ENCODE peak calls at places on chromosomes 1 and 21, in five cellular contexts. One of them, this sample, is unnamed.
A peak's percentile ranks its signal among the peaks of the same experiment; 100 is the strongest.

GRCh38 chr1:64480999-64481772 is 11.3 kb downstream of the CACHD1 start:
- DNase-seq in tibial artery: no peak
- DNase-seq in NB4: no peak
- DNase-seq in PC-3: no peak
- DNase-seq in fibroblast of villous mesenchyme: no peak
- DNase-seq in this sample: no peak

GRCh38 chr1:44531785-44532566 is 126.9 kb downstream of the RNF220 start:
- DNase-seq in fibroblast of villous mesenchyme: peak; percentile 43
- DNase-seq in PC-3: peak; percentile 93
- DNase-seq in tibial artery: no peak
- DNase-seq in NB4: peak; percentile 66
- DNase-seq in this sample: no peak

GRCh38 chr1:145956361-145956760 is 1.5 kb downstream of the LIX1L start:
- DNase-seq in NB4: no peak
- DNase-seq in tibial artery: no peak
- DNase-seq in PC-3: no peak
- DNase-seq in fibroblast of villous mesenchyme: no peak
- DNase-seq in this sample: no peak

GRCh38 chr1:198932351-198932991 is 293.6 kb downstream of the PTPRC start:
- DNase-seq in PC-3: peak; percentile 78
- DNase-seq in tibial artery: no peak
- DNase-seq in fibroblast of villous mesenchyme: peak; percentile 26
- DNase-seq in NB4: peak; percentile 64
- DNase-seq in this sample: no peak

GRCh38 chr1:178093150-178093957 is 550 bp upstream of the RASAL2 start:
- DNase-seq in tibial artery: peak; percentile 89
- DNase-seq in PC-3: peak; percentile 92
- DNase-seq in fibroblast of villous mesenchyme: peak; percentile 97
- DNase-seq in NB4: peak; percentile 96
- DNase-seq in this sample: peak; percentile 83

GRCh38 chr1:183228650-183229220 is 42.7 kb downstream of the LAMC2 start:
- DNase-seq in tibial artery: no peak
- DNase-seq in fibroblast of villous mesenchyme: no peak
- DNase-seq in PC-3: peak; percentile 45
- DNase-seq in NB4: no peak
- DNase-seq in this sample: no peak

GRCh38 chr1:212482352-212483153 is 49.8 kb downstream of the NENF start:
- DNase-seq in PC-3: peak; percentile 95
- DNase-seq in NB4: no peak
- DNase-seq in tibial artery: no peak
- DNase-seq in fibroblast of villous mesenchyme: no peak
- DNase-seq in this sample: no peak

GRCh38 chr1:178371236-178371635 is 125.5 kb downstream of the CLEC20A start:
- DNase-seq in fibroblast of villous mesenchyme: peak; percentile 21
- DNase-seq in tibial artery: peak; percentile 25
- DNase-seq in NB4: no peak
- DNase-seq in PC-3: no peak
- DNase-seq in this sample: no peak

GRCh38 chr1:15848143-15848928 is 829 bp downstream of the SPEN start:
- DNase-seq in fibroblast of villous mesenchyme: peak; percentile 37
- DNase-seq in PC-3: no peak
- DNase-seq in tibial artery: no peak
- DNase-seq in NB4: peak; percentile 69
- DNase-seq in this sample: peak; percentile 23

GRCh38 chr21:17925900-17926299 is 106.7 kb upstream of the C21orf91 start:
- DNase-seq in NB4: peak; percentile 20
- DNase-seq in PC-3: peak; percentile 50
- DNase-seq in fibroblast of villous mesenchyme: peak; percentile 22
- DNase-seq in tibial artery: no peak
- DNase-seq in this sample: no peak
- TF ChIP-seq CTCF in NB4: peak; percentile 23
- TF ChIP-seq CTCF in PC-3: peak; percentile 64
- TF ChIP-seq CTCF in fibroblast of villous mesenchyme: peak; percentile 41
- TF ChIP-seq CTCF in tibial artery: peak; percentile 19
- TF ChIP-seq CTCF in this sample: no peak

GRCh38 chr1:46603858-46604549 is at the start of gene MKNK1:
- DNase-seq in PC-3: peak; percentile 97
- DNase-seq in tibial artery: peak; percentile 95
- DNase-seq in fibroblast of villous mesenchyme: peak; percentile 94
- DNase-seq in NB4: peak; percentile 93
- DNase-seq in this sample: peak; percentile 100
- TF ChIP-seq CTCF in PC-3: no peak
- TF ChIP-seq CTCF in tibial artery: no peak
- TF ChIP-seq CTCF in fibroblast of villous mesenchyme: peak; percentile 31
- TF ChIP-seq CTCF in NB4: peak; percentile 18
- TF ChIP-seq CTCF in this sample: peak; percentile 37

GRCh38 chr1:998905-999796 is 746 bp downstream of the HES4 start:
- DNase-seq in PC-3: peak; percentile 65
- DNase-seq in NB4: peak; percentile 31
- DNase-seq in fibroblast of villous mesenchyme: no peak
- DNase-seq in tibial artery: no peak
- DNase-seq in this sample: peak; percentile 31
- TF ChIP-seq CTCF in PC-3: no peak
- TF ChIP-seq CTCF in NB4: no peak
- TF ChIP-seq CTCF in fibroblast of villous mesenchyme: peak; percentile 5
- TF ChIP-seq CTCF in tibial artery: no peak
- TF ChIP-seq CTCF in this sample: no peak

DNA sequence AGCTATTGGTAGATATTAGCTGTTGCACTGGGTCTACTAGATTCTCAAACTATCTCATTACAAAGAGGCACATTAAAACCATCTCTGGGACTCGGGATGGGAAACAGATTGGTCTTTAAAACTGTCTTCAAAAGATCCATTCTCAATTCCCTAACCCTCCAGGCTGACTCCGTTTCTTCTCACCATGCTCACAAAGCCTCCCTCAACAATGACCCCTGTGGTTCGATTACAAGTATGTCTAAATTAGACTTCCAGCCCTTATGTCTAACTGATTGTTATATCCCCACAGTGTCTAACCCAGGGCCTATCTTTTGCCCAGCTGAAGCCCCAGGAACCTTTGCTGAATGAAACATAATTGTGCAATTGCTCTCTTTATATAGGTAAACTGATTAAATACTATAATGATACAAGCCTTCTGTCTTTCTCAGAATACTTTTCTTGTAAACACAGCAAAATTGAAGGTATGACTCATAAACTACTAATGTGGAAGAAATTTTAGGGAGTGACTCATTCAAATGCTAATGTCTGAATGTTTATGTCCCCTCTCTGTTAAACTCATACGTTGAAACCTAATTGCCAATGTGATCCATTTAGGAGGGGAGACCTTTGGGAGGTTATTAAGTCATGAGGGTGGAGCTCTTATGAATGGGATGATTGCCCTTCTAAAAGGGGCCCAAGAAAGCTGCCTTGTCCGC is 65.6 kb upstream of the DAB1 start:
- DNase-seq in tibial artery: no peak
- DNase-seq in fibroblast of villous mesenchyme: peak; percentile 72
- DNase-seq in NB4: no peak
- DNase-seq in PC-3: peak; percentile 61
- DNase-seq in this sample: no peak
- TF ChIP-seq CTCF in tibial artery: no peak
- TF ChIP-seq CTCF in fibroblast of villous mesenchyme: no peak
- TF ChIP-seq CTCF in NB4: no peak
- TF ChIP-seq CTCF in PC-3: no peak
- TF ChIP-seq CTCF in this sample: no peak

DNA sequence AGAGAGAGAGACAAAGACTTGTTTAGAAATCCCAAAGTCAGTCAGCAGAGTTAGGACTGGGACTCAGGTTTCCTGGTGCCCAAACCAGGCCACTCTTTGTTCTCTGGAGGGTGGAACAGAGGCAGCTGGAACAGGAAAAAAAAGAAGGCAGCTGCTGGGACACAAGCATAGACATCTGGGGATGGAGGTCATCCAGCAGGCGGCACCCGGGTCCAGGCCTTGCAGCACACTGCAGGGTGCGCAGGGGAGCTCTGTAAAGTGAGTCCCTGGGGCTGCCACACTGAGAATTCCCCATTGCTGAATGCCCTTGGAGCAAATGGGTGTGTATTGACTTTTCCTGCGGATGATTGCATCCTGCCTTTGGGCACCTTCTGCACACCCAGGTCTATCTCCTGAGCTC is 222.9 kb upstream of the CSF3R start:
- DNase-seq in tibial artery: no peak
- DNase-seq in fibroblast of villous mesenchyme: no peak
- DNase-seq in NB4: peak; percentile 42
- DNase-seq in PC-3: no peak
- DNase-seq in this sample: no peak
- TF ChIP-seq CTCF in tibial artery: no peak
- TF ChIP-seq CTCF in fibroblast of villous mesenchyme: no peak
- TF ChIP-seq CTCF in NB4: no peak
- TF ChIP-seq CTCF in PC-3: no peak
- TF ChIP-seq CTCF in this sample: no peak

GRCh38 chr1:47623174-47623940 is 185.5 kb downstream of the FOXD2 start:
- DNase-seq in tibial artery: no peak
- DNase-seq in PC-3: no peak
- DNase-seq in fibroblast of villous mesenchyme: no peak
- DNase-seq in NB4: no peak
- DNase-seq in this sample: no peak

GRCh38 chr1:47627016-47627415 is 189.2 kb downstream of the FOXD2 start:
- DNase-seq in tibial artery: no peak
- DNase-seq in fibroblast of villous mesenchyme: no peak
- DNase-seq in PC-3: no peak
- DNase-seq in NB4: no peak
- DNase-seq in this sample: peak; percentile 20

GRCh38 chr1:47621977-47622376 is 184.1 kb downstream of the FOXD2 start:
- DNase-seq in NB4: no peak
- DNase-seq in tibial artery: no peak
- DNase-seq in PC-3: no peak
- DNase-seq in fibroblast of villous mesenchyme: no peak
- DNase-seq in this sample: no peak

GRCh38 chr1:47621483-47621882 is 183.6 kb downstream of the FOXD2 start:
- DNase-seq in NB4: no peak
- DNase-seq in fibroblast of villous mesenchyme: no peak
- DNase-seq in PC-3: no peak
- DNase-seq in tibial artery: no peak
- DNase-seq in this sample: no peak

GRCh38 chr1:47624531-47624930 is 186.7 kb downstream of the FOXD2 start:
- DNase-seq in fibroblast of villous mesenchyme: no peak
- DNase-seq in tibial artery: peak; percentile 8
- DNase-seq in NB4: no peak
- DNase-seq in PC-3: peak; percentile 25
- DNase-seq in this sample: peak; percentile 40
- TF ChIP-seq CTCF in fibroblast of villous mesenchyme: no peak
- TF ChIP-seq CTCF in tibial artery: no peak
- TF ChIP-seq CTCF in NB4: no peak
- TF ChIP-seq CTCF in PC-3: peak; percentile 49
- TF ChIP-seq CTCF in this sample: no peak

GRCh38 chr1:115976062-115976899 is at the start of gene SLC22A15:
- DNase-seq in fibroblast of villous mesenchyme: peak; percentile 53
- DNase-seq in PC-3: peak; percentile 64
- DNase-seq in tibial artery: peak; percentile 71
- DNase-seq in NB4: peak; percentile 97
- DNase-seq in this sample: peak; percentile 66
- TF ChIP-seq CTCF in fibroblast of villous mesenchyme: no peak
- TF ChIP-seq CTCF in PC-3: no peak
- TF ChIP-seq CTCF in tibial artery: no peak
- TF ChIP-seq CTCF in NB4: no peak
- TF ChIP-seq CTCF in this sample: no peak

GRCh38 chr1:24103879-24104278 is 8.1 kb downstream of the MYOM3 start:
- DNase-seq in fibroblast of villous mesenchyme: no peak
- DNase-seq in PC-3: no peak
- DNase-seq in NB4: no peak
- DNase-seq in tibial artery: no peak
- DNase-seq in this sample: no peak
- TF ChIP-seq CTCF in fibroblast of villous mesenchyme: no peak
- TF ChIP-seq CTCF in PC-3: no peak
- TF ChIP-seq CTCF in NB4: no peak
- TF ChIP-seq CTCF in tibial artery: no peak
- TF ChIP-seq CTCF in this sample: no peak

GRCh38 chr1:22830131-22830566 is 119.5 kb downstream of the EPHB2 start:
- DNase-seq in tibial artery: no peak
- DNase-seq in fibroblast of villous mesenchyme: no peak
- DNase-seq in PC-3: no peak
- DNase-seq in NB4: no peak
- DNase-seq in this sample: no peak
- TF ChIP-seq CTCF in tibial artery: no peak
- TF ChIP-seq CTCF in fibroblast of villous mesenchyme: no peak
- TF ChIP-seq CTCF in PC-3: no peak
- TF ChIP-seq CTCF in NB4: no peak
- TF ChIP-seq CTCF in this sample: no peak

This sample was measured in mesothelial cell of epicardium.